ENCODE peak calls at places on chromosomes 4 and X, in nine cellular contexts. S, Y, G, O, A, R, T, Q and Z are unnamed samples.
A peak's percentile ranks its signal among the peaks of the same experiment; 100 is the strongest.

GRCh38 chr4:91924625-91925024 is 379.1 kb upstream of the GRID2 start:
- DNase-seq in S (no peak), Y (no peak), G (no peak), O (no peak), A (no peak), R (no peak), T (no peak), Q (no peak), Z (no peak)

GRCh38 chrX:7146703-7147430 is 645 bp upstream of the STS start:
- DNase-seq in S (no peak), Y (peak; percentile 40), G (no peak), O (no peak), A (no peak), R (no peak), T (no peak), Q (no peak), Z (no peak)

GRCh38 chr4:14627038-14627437 is 375.2 kb upstream of the CPEB2 start:
- DNase-seq in S (no peak), Y (no peak), G (no peak), O (no peak), A (no peak), R (no peak), T (no peak), Q (no peak), Z (no peak)

GRCh38 chrX:113399501-113400192 is 559.0 kb upstream of the AMOT start:
- DNase-seq in S (no peak), Y (no peak), G (no peak), O (no peak), A (no peak), R (no peak), T (no peak), Q (no peak), Z (no peak)

GRCh38 chr4:151331276-151332042 is 6.1 kb upstream of the SH3D19 start:
- DNase-seq in S (peak; percentile 21), Y (peak; percentile 5), G (no peak), O (no peak), A (no peak), R (no peak), T (peak; percentile 85), Q (no peak), Z (no peak)

GRCh38 chr4:104763554-104764210 is 269.0 kb upstream of the CXXC4 start:
- DNase-seq in S (no peak), Y (no peak), G (no peak), O (no peak), A (no peak), R (no peak), T (no peak), Q (no peak), Z (no peak)

GRCh38 chrX:95893632-95894031 is 791.0 kb upstream of the DIAPH2 start:
- DNase-seq in S (no peak), Y (no peak), G (no peak), O (no peak), A (no peak), R (no peak), T (no peak), Q (no peak), Z (no peak)

GRCh38 chr4:122742933-122743829 is 10.7 kb downstream of the BBS12 start:
- DNase-seq in S (no peak), Y (no peak), G (no peak), O (no peak), A (no peak), R (no peak), T (no peak), Q (no peak), Z (no peak)

GRCh38 chrX:37995428-37995827 is 10.9 kb upstream of the SYTL5 start:
- DNase-seq in S (no peak), Y (no peak), G (no peak), O (no peak), A (no peak), R (no peak), T (no peak), Q (no peak), Z (no peak)

GRCh38 chr4:83855044-83855443 is 319.1 kb downstream of the GPAT3 start:
- DNase-seq in S (peak; percentile 61), Y (no peak), G (peak; percentile 11), O (no peak), A (no peak), R (no peak), T (peak; percentile 94), Q (no peak), Z (peak; percentile 28)

GRCh38 chr4:171169396-171169795 is 643.8 kb upstream of the GALNTL6 start:
- DNase-seq in S (no peak), Y (no peak), G (no peak), O (no peak), A (no peak), R (no peak), T (no peak), Q (no peak), Z (no peak)

GRCh38 chr4:3766207-3766790 is at the start of gene ADRA2C:
- DNase-seq in S (no peak), Y (no peak), G (peak; percentile 79), O (peak; percentile 26), A (no peak), R (no peak), T (no peak), Q (peak; percentile 55), Z (no peak)

GRCh38 chr4:3767569-3768288 is 1.5 kb downstream of the ADRA2C start:
- DNase-seq in S (no peak), Y (peak; percentile 4), G (peak; percentile 60), O (no peak), A (no peak), R (no peak), T (no peak), Q (no peak), Z (no peak)

GRCh38 chr4:3768842-3769641 is 2.9 kb downstream of the ADRA2C start:
- DNase-seq in S (no peak), Y (no peak), G (no peak), O (peak; percentile 25), A (no peak), R (no peak), T (no peak), Q (no peak), Z (no peak)

GRCh38 chr4:3765271-3766206 is 646 bp upstream of the ADRA2C start:
- DNase-seq in S (no peak), Y (no peak), G (peak; percentile 82), O (peak; percentile 53), A (no peak), R (peak; percentile 65), T (peak; percentile 10), Q (peak; percentile 67), Z (no peak)

GRCh38 chr4:3766791-3767561 is 791 bp downstream of the ADRA2C start:
- DNase-seq in S (no peak), Y (no peak), G (peak; percentile 48), O (peak; percentile 22), A (no peak), R (no peak), T (no peak), Q (peak; percentile 62), Z (no peak)
- TF ChIP-seq CTCF in S (no peak), Y (no peak), G (peak; percentile 16), O (no peak), A (no peak), R (peak; percentile 3), T (peak; percentile 17), Q (peak; percentile 28), Z (no peak)

DNA sequence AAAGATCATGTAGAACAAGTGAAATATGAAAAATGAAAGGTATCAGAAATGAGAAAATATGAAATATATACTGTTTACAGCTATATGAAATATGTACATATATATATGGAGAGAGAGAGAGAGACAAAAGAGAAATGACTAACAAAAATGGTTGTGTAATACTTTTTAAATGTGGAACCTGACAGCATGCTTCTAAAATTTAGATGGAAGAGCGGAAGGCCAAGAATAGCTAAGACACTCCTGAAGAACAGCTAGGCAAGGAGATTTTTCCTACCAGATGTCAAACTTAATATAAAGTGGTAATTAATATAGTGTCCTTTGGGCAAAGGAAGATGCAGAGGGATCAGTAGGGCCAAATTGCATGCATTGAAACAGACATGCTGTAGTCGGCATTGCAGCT is 45.2 kb downstream of the ADD1 start:
- DNase-seq in S (no peak), Y (no peak), G (no peak), O (no peak), A (no peak), R (no peak), T (no peak), Q (no peak), Z (no peak)
- TF ChIP-seq CTCF in S (no peak), Y (no peak), G (no peak), O (no peak), A (no peak), R (no peak), T (no peak), Q (no peak), Z (no peak)

DNA sequence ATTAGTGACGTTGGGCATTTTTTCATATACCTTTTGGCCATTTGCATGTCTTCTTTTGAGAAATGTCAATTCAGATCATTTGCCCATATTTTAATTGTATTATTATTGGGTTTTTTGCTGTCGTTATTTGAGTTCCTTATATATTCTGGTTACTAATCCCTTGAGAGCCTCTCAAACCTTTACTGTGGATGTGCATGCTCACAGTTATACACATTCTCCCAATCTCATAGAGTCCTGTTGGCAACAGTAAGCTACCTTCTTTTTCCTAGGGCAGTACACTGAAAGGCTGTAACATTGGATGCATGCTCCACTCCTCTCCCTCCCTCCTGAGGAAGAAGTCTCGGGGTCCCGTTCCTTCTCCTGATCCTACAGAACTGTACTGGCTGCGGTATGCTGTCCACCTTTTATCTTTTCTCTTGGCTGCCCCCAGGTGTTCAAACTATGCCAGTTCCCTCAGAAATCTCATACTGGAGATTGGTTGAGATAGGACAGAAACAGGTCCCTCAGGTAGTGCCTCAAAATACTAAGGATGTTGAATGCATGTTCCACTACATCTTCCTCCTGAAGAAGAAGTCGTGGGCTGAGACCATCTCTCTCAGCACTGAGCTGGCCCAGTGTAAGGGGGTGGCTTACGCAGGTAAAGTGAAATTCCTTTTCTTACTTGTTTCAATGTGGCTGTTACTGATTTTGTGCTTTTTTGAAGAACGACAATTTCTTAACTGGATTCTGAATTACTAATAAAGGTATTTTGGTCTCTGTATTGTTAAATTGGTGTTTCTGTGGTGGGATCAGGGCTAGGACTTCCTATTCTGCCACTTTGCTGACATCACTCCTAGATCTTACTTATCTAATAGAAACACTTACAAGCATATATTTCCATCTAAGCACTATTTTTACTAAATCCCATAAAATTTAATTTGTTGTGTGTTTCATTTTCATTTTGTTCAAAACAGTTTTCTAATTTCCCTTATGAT is 145.4 kb upstream of the HUWE1 start:
- DNase-seq in S (peak; percentile 62), Y (peak; percentile 54), G (peak; percentile 45), O (peak; percentile 19), A (no peak), R (no peak), T (peak; percentile 3), Q (no peak), Z (no peak)
- TF ChIP-seq CTCF in S (peak; percentile 65), Y (peak; percentile 43), G (peak; percentile 42), O (peak; percentile 61), A (peak; percentile 42), R (peak; percentile 48), T (peak; percentile 63), Q (no peak), Z (peak; percentile 47)

DNA sequence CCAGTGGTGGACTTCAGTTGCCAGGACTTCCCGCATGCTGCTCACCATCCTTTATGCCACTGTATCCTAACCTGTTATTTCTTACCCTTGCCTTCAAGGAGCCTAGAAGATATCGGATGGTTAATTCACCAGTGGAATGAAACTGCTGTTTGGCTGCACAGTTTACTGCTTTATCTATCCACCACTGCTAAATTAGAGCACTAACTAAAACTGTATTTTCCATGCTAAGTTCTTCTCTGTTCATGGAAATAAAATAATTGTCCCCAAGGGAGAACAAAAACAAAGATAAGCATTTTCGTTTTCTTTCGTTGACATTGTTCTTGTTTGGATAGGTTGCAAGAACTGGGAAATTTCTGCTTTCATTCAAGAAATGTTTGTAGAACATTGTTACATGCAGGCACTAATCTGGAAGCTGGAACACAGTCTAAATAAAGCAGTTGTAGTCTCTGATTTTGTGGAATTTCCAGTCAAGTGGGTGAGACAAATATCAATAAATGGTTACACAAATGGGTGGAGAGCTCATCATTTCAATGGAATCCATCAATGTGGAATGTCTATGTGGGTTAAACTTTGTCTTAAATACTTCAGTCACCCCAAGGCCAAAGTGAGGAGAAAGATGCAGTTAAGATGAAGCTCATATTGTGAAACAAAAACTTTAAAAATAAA is 5.8 kb upstream of the CXCL8 start:
- DNase-seq in S (no peak), Y (no peak), G (no peak), O (no peak), A (no peak), R (no peak), T (no peak), Q (no peak), Z (no peak)
- TF ChIP-seq CTCF in S (no peak), Y (no peak), G (no peak), O (no peak), A (no peak), R (no peak), T (no peak), Q (no peak), Z (no peak)